ENCODE peak calls at places on chromosomes 5 and 9, in seven cellular contexts. K is tibial nerve, Y is GM23338, T is tibial artery, S is IMR-90, P is H9, D is sigmoid colon. H is an unnamed sample.

GRCh38 chr9:76911971-76912370 is 6.1 kb upstream of the PRUNE2 start:
- DNase-seq in D (no peak), S (no peak), T (no peak), K (no peak), Y (no peak), P (no peak), H (no peak)

GRCh38 chr5:163571755-163572154 is 66.3 kb downstream of the MAT2B start:
- DNase-seq in D (no peak), P (no peak), Y (no peak), T (no peak), S (peak; percentile 97), K (no peak), H (peak; percentile 89)

GRCh38 chr9:104608336-104608735 is 2.9 kb upstream of the OR13C2 start:
- DNase-seq in T (no peak), Y (peak; percentile 21), S (no peak), P (no peak), K (no peak), D (no peak), H (no peak)

GRCh38 chr5:150141544-150142188 is 14.0 kb downstream of the PDGFRB start:
- DNase-seq in K (no peak), S (peak; percentile 93), T (no peak), Y (peak; percentile 56), P (peak; percentile 61), D (no peak), H (peak; percentile 85)

GRCh38 chr9:108035485-108035884 is 545.9 kb upstream of the KLF4 start:
- DNase-seq in P (no peak), D (no peak), K (no peak), S (peak; percentile 36), T (no peak), Y (no peak), H (no peak)

GRCh38 chr9:29214162-29214520 is 1640.9 kb upstream of the C9orf72 start:
- DNase-seq in Y (peak; percentile 94), D (no peak), K (no peak), P (peak; percentile 85), T (no peak), S (no peak), H (no peak)

GRCh38 chr5:24642022-24642421 is 2.8 kb downstream of the CDH10 start:
- DNase-seq in D (no peak), Y (peak; percentile 53), S (peak; percentile 0), T (no peak), K (peak; percentile 22), P (no peak), H (no peak)

GRCh38 chr5:37773809-37774208 is 66.0 kb downstream of the GDNF start:
- DNase-seq in P (no peak), Y (no peak), S (no peak), K (no peak), T (no peak), D (no peak), H (no peak)

GRCh38 chr5:17221843-17222614 is 4.6 kb downstream of the BASP1 start:
- DNase-seq in P (no peak), T (no peak), S (no peak), Y (no peak), D (no peak), K (no peak), H (no peak)

GRCh38 chr5:60196382-60197113 is 303.0 kb upstream of the PDE4D start:
- DNase-seq in P (no peak), Y (no peak), K (peak; percentile 14), T (peak; percentile 68), D (peak; percentile 78), S (peak; percentile 72), H (peak; percentile 13)

GRCh38 chr5:1007221-1007680 is 1.4 kb upstream of the NKD2 start:
- DNase-seq in S (no peak), K (no peak), D (peak; percentile 62), P (no peak), T (peak; percentile 54), Y (peak; percentile 41), H (no peak)

GRCh38 chr9:125483697-125484096 is 222.1 kb downstream of the GAPVD1 start:
- DNase-seq in T (no peak), K (no peak), P (no peak), S (no peak), D (no peak), Y (no peak), H (no peak)
- H3K27ac ChIP-seq in T (no peak overlapping the region), K (no peak overlapping the region), P (no peak overlapping the region), S (no peak overlapping the region), D (peak overlapping the region; percentile 61), Y (no peak overlapping the region), H (no peak overlapping the region)

DNA sequence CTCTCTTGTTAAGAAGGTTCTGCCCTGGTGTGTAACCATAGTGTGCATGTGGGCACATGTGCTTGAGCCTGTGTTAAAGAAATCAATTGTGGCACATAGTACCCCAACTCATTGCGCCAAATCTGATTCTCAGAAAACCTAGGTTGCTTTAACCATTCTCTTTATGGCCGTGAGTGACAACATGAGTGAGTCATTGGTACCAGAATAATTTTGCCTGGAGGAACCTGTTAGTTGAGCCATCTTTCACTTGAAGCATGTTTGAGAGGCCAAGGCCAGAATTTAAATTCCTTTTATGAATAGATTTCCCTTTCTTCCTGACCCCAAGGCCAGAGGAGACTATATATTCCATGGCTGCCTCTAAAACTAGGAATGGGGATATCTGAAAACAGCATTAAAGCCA is 35.2 kb upstream of the SLC36A2 start:
- DNase-seq in D (no peak), S (no peak), P (no peak), T (no peak), K (no peak), Y (no peak), H (no peak)
- H3K27ac ChIP-seq in D (no peak overlapping the region), S (no peak overlapping the region), P (no peak overlapping the region), T (no peak overlapping the region), K (no peak overlapping the region), Y (no peak overlapping the region), H (no peak overlapping the region)

DNA sequence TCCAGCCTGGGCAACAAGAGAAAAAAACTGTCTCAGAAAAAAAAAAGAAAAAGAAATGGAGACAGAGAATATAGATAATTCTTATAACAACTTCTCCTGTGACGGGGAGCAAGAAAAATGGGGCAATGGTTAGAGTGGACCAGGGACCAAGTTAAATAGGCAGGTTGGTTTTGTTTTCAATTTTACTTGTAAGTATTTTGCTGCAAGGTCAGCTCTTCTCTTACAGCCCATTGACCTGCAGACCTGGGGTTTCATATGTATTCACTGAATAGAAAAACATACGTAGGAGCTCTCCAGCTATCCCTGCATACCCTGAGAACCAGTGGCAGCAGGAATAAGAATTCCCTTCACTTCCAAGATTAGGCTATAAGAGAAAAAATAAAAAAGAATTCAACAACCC is 29.2 kb upstream of the IL13 start:
- DNase-seq in Y (no peak), T (no peak), S (no peak), K (no peak), D (no peak), P (no peak), H (no peak)
- H3K27ac ChIP-seq in Y (no peak overlapping the region), T (no peak overlapping the region), S (no peak overlapping the region), K (no peak overlapping the region), D (no peak overlapping the region), P (no peak overlapping the region), H (no peak overlapping the region)

GRCh38 chr9:134959126-134959970 is 41.6 kb upstream of the FCN1 start:
- DNase-seq in P (no peak), T (peak; percentile 45), S (no peak), D (peak; percentile 55), Y (no peak), K (no peak), H (no peak)

GRCh38 chr9:134955156-134955555 is 37.4 kb upstream of the FCN1 start:
- DNase-seq in K (no peak), P (no peak), D (peak; percentile 46), T (peak; percentile 21), S (no peak), Y (no peak), H (no peak)

GRCh38 chr9:134957165-134957944 is 39.6 kb upstream of the FCN1 start:
- DNase-seq in P (no peak), S (no peak), T (no peak), K (no peak), D (no peak), Y (no peak), H (no peak)

GRCh38 chr9:134957945-134958227 is 40.2 kb upstream of the FCN1 start:
- DNase-seq in K (no peak), Y (no peak), P (no peak), D (peak; percentile 41), S (no peak), T (peak; percentile 41), H (no peak)

DNA sequence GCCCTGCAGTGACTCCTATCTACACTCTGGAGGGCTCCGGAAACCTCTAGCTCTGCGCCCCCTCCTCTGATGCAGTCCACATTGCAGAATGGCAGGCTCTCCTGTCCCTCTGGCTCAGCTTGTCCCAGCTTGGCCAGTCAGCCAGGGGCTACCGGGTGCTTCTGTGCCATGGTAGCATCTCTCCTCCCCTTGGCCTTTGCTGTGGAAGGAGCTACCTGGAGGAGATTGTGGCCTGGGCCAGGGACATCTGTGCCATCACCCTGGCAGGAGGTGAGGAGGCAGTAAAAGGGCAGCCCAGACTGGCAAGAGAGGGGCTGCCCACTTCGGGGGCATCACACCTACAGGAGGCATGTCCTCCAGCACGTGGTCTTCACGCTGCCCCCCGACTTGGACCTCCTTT is 38.1 kb upstream of the FCN1 start:
- DNase-seq in Y (no peak), D (peak; percentile 40), P (no peak), T (peak; percentile 51), K (no peak), S (no peak), H (no peak)
- H3K27ac ChIP-seq in Y (no peak overlapping the region), D (no peak overlapping the region), P (no peak overlapping the region), T (no peak overlapping the region), K (no peak overlapping the region), S (no peak overlapping the region), H (no peak overlapping the region)

GRCh38 chr5:112923148-112923917 is 1.3 kb upstream of the REEP5 start:
- DNase-seq in S (no peak), T (no peak), P (peak; percentile 31), D (no peak), Y (peak; percentile 23), K (no peak), H (no peak)
- H3K27ac ChIP-seq in S (no peak overlapping the region), T (peak overlapping the region; percentile 98), P (no peak overlapping the region), D (peak overlapping the region; percentile 94), Y (no peak overlapping the region), K (no peak overlapping the region), H (no peak overlapping the region)

DNA sequence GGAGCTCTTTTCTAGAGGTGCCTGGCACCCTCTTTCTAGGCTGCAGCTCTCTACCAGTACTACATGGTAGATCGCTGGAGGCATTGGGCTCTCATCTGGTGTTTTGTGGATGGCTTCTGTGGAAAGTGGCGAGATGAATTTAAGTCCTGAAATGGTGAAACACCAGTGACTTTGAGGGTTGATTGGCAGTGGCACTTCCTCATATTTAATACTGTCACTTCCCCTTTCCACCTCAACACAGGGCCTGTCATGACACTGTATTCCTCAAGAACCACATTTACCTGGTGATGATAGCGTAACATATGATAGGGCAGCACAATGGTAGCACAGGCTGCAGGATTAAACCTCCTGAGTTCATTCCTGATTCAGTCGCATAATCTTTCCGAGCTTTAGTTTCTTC is 132.1 kb downstream of the KDM4C start:
- DNase-seq in P (no peak), Y (no peak), T (no peak), D (no peak), K (no peak), S (no peak), H (no peak)
- H3K27ac ChIP-seq in P (no peak overlapping the region), Y (no peak overlapping the region), T (no peak overlapping the region), D (no peak overlapping the region), K (no peak overlapping the region), S (no peak overlapping the region), H (no peak overlapping the region)

H was measured in SJSA1.